ENCODE peak calls at places on chromosome 5, in ten cellular contexts. M, L, V, A, G, S, F, J, N and T are unnamed samples.

GRCh38 chr5:17964067-17964466 is 329.8 kb downstream of the TAF11L14 start:
- DNase-seq in A (no peak), J (no peak), G (no peak), N (no peak), F (no peak), V (no peak), S (no peak), L (no peak), M (no peak), T (no peak)

GRCh38 chr5:175872287-175873089 is 1.1 kb downstream of the CPLX2 start:
- DNase-seq in J (peak; percentile 81), G (no peak), S (no peak), L (no peak), A (no peak), F (peak; percentile 41), M (no peak), N (no peak), V (no peak), T (no peak)

GRCh38 chr5:98454407-98454806 is 319.1 kb upstream of the RGMB start:
- DNase-seq in N (no peak), A (no peak), G (no peak), M (no peak), S (no peak), J (no peak), F (no peak), L (peak; percentile 54), V (peak; percentile 82), T (no peak)

GRCh38 chr5:107314330-107314729 is 356.4 kb downstream of the EFNA5 start:
- DNase-seq in N (no peak), L (no peak), V (no peak), S (no peak), A (no peak), G (no peak), F (no peak), M (no peak), J (no peak), T (no peak)

GRCh38 chr5:124253421-124253820 is 493.0 kb downstream of the ZNF608 start:
- DNase-seq in F (no peak), N (no peak), L (no peak), V (no peak), A (no peak), M (no peak), J (no peak), G (no peak), S (no peak), T (peak; percentile 76)

GRCh38 chr5:37837101-37838032 is 2.5 kb downstream of the GDNF start:
- DNase-seq in S (peak; percentile 94), J (peak; percentile 84), N (peak; percentile 35), A (peak; percentile 87), G (peak; percentile 79), V (peak; percentile 95), F (peak; percentile 78), L (peak; percentile 75), M (peak; percentile 67), T (peak; percentile 78)

GRCh38 chr5:107669543-107670027 is 1.2 kb downstream of the EFNA5 start:
- DNase-seq in A (no peak), L (peak; percentile 56), V (peak; percentile 36), M (peak; percentile 48), F (peak; percentile 53), S (peak; percentile 89), G (peak; percentile 49), N (no peak), J (peak; percentile 65), T (peak; percentile 51)

GRCh38 chr5:22549876-22550671 is 303.1 kb downstream of the CDH12 start:
- DNase-seq in N (no peak), G (no peak), L (no peak), J (no peak), M (no peak), A (no peak), S (no peak), V (no peak), F (no peak), T (no peak)

GRCh38 chr5:158923799-158924551 is 175.7 kb downstream of the EBF1 start:
- DNase-seq in F (no peak), M (no peak), V (no peak), G (no peak), A (no peak), J (no peak), S (no peak), N (no peak), L (no peak), T (no peak)

GRCh38 chr5:89300426-89300970 is 417.5 kb upstream of the MEF2C start:
- DNase-seq in M (no peak), V (no peak), L (no peak), A (no peak), G (no peak), S (no peak), N (no peak), J (no peak), F (no peak), T (no peak)
- H3K4me3 ChIP-seq in M (no peak overlapping the region), V (no peak overlapping the region), L (no peak overlapping the region), A (no peak overlapping the region), G (no peak overlapping the region), S (no peak overlapping the region), N (no peak overlapping the region), J (no peak overlapping the region), F (no peak overlapping the region), T (no peak overlapping the region)

DNA sequence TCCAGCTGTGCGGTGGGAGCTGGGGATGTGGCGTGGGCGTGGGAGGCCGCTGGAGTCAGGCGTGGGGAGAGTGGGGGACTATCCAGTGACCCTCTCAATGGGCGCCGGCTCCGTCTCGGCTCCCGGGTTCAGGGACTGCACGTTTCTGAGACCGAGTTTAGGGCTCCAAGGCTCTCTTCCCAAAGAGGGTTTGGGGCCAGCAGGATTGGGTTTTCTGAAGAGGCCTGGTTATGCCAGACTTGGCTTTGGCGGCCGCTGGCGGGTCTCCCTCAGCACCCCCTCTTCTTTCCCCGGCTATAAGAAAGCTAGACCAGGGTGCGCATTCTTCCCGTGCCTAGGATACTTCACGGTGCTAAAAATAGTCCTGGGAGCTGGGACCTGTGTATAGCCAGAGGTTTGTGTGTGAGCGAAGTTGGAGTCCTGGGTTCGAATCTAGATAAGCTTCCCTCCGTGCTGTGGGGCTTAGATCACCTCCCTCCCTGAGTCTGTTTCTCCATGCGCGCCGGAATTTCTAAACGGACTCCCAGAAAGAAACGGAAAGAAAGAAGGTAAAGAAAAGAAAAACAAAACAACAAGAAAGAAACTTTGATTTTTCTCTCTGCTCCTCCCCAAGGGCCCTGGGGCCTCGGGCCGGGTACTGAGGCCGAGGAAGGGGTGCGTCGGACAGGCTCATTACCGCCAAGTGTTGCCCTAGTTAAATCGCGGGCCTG is 5.0 kb downstream of the HAND1 start:
- DNase-seq in N (no peak), S (peak; percentile 78), M (no peak), L (no peak), J (no peak), A (peak; percentile 38), G (no peak), V (no peak), F (peak; percentile 47), T (no peak)
- H3K4me3 ChIP-seq in N (no peak overlapping the region), S (no peak overlapping the region), M (no peak overlapping the region), L (no peak overlapping the region), J (no peak overlapping the region), A (peak overlapping the region; percentile 41), G (peak overlapping the region; percentile 42), V (no peak overlapping the region), F (no peak overlapping the region), T (no peak overlapping the region)

GRCh38 chr5:141051526-141051876 is 327 bp downstream of the PCDHB1 start:
- DNase-seq in V (no peak), N (no peak), M (no peak), A (no peak), F (no peak), L (no peak), G (no peak), S (no peak), J (no peak), T (no peak)
- H3K4me3 ChIP-seq in V (no peak overlapping the region), N (no peak overlapping the region), M (peak overlapping the region; percentile 31), A (peak overlapping the region; percentile 66), F (peak overlapping the region; percentile 51), L (peak overlapping the region; percentile 6), G (peak overlapping the region; percentile 54), S (no peak overlapping the region), J (peak overlapping the region; percentile 22), T (peak overlapping the region; percentile 46)

DNA sequence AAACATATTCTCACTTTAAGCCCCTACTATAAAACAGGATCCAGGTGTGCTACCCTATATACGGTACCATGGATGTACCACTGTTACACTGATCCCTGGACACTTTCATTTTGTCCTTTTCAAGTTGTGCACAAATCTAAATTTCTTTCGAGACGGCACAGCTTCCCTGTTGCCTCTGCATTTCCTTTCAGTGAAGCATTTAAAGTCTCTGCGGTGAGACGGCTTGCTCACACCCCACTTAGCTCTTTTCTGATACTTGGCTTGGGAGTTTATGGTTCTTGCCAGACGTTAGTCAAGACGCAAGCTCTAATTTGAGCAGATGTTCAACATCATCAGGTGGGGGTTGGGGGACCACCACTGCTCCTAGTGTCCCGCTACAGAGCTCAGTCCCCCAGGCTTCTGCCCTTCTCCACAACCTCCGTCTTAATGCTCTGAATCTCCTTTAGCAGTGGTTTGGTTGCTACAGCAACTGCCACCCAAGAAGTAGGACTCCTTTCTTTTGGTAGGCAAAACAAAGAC is 15.8 kb downstream of the F2RL2 start:
- DNase-seq in F (peak; percentile 66), L (peak; percentile 27), A (no peak), J (no peak), S (no peak), G (no peak), N (no peak), V (peak; percentile 38), M (no peak), T (no peak)
- H3K4me3 ChIP-seq in F (peak overlapping the region; percentile 3), L (no peak overlapping the region), A (no peak overlapping the region), J (no peak overlapping the region), S (no peak overlapping the region), G (peak overlapping the region; percentile 12), N (no peak overlapping the region), V (peak overlapping the region; percentile 28), M (no peak overlapping the region), T (peak overlapping the region; percentile 35)

DNA sequence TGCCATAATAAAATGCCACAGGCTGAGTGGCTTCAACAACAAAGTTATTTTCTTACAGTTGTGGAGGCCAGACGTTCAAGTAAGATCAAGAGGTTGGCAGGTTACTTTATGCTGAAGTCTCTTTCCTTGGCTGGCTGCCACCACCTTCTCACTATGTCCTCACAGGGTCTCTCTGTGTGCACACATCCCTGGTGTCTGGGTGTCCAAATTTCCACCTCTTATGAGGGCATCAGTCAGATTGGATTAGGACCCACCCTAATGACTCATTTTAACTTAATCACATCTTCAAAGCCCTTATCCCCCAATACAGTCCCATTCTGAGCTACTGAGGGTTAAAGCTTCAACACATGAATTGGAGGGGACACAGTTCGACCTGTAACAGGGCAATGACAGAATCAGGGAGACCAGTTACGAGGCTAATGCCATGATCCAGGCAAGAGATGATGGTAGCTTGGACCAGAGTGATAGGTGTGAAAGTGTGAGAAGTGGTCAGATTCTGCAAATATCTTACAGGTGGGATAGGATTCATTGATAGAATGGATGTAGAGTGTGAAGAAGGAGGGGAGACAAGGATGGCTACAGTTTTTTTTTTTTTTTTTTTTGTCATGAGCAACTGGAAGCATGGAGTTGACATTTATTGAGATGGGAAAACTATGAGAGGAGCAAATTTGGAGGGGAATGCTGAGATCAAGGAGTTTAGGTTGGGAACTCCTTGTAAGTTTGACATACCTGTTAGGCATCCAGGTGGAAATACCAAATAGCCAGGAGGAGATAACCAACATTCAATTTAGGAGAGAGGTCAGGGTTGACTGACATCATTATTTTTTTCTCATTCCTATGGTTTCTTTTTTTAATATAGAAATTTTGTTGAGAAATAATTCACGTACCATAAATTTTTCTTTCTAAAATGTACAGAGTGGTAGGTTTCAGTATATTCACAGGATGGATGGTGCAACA is 39.6 kb upstream of the FGF1 start:
- DNase-seq in S (peak; percentile 28), J (no peak), A (no peak), F (no peak), G (no peak), L (no peak), V (peak; percentile 41), N (no peak), M (no peak), T (no peak)
- H3K4me3 ChIP-seq in S (no peak overlapping the region), J (no peak overlapping the region), A (no peak overlapping the region), F (no peak overlapping the region), G (no peak overlapping the region), L (no peak overlapping the region), V (no peak overlapping the region), N (no peak overlapping the region), M (no peak overlapping the region), T (no peak overlapping the region)